ENCODE peak calls at places on chromosomes 5 and 9, in six cellular contexts. D is GM12878, L is IMR-90, P is upper lobe of right lung, R is thyroid gland, S is spleen. Q is an unnamed sample.

GRCh38 chr9:95031711-95032461 is 285.6 kb downstream of the FANCC start:
- DNase-seq in P (peak), S (no peak), R (peak), L (no peak), D (no peak), Q (no peak)

GRCh38 chr5:67910599-67910998 is 305.0 kb upstream of the PIK3R1 start:
- DNase-seq in S (no peak), R (no peak), L (no peak), P (no peak), D (no peak), Q (no peak)

GRCh38 chr5:41621420-41621819 is 111.0 kb upstream of the PLCXD3 start:
- DNase-seq in P (no peak), L (no peak), S (no peak), D (no peak), R (no peak), Q (no peak)

GRCh38 chr5:120817044-120817985 is 353.2 kb downstream of the PRR16 start:
- DNase-seq in R (peak), L (peak), D (no peak), S (no peak), P (no peak), Q (no peak)

GRCh38 chr9:122121391-122121790 is 28.3 kb upstream of the TTLL11 start:
- DNase-seq in D (no peak), P (no peak), L (no peak), R (no peak), S (no peak), Q (no peak)

GRCh38 chr9:75083188-75083976 is 4.6 kb downstream of the NMRK1 start:
- DNase-seq in D (no peak), L (no peak), R (peak), S (no peak), P (peak), Q (no peak)

GRCh38 chr9:22921742-22922141 is 475.1 kb downstream of the DMRTA1 start:
- DNase-seq in L (no peak), P (no peak), S (no peak), D (no peak), R (no peak), Q (no peak)

GRCh38 chr9:29212590-29213373 is 1639.5 kb upstream of the C9orf72 start:
- DNase-seq in R (peak), L (no peak), D (no peak), S (no peak), P (peak), Q (no peak)

GRCh38 chr5:61704289-61704688 is 372.2 kb downstream of the ZSWIM6 start:
- DNase-seq in S (no peak), L (no peak), D (no peak), R (no peak), P (no peak), Q (no peak)

GRCh38 chr5:109936091-109936490 is 246.4 kb downstream of the MAN2A1 start:
- DNase-seq in P (no peak), L (no peak), S (no peak), D (no peak), R (no peak), Q (no peak)

GRCh38 chr9:19493174-19493811 is 84.5 kb downstream of the ACER2 start:
- DNase-seq in P (no peak), L (peak), D (peak), R (peak), S (no peak), Q (peak)

GRCh38 chr9:84670106-84670800 is 724 bp downstream of the NTRK2 start:
- DNase-seq in D (no peak), R (peak), S (peak), L (no peak), P (no peak), Q (no peak)

GRCh38 chr9:35000535-35001284 is 11.2 kb downstream of the DNAJB5 start:
- DNase-seq in L (peak), D (no peak), R (no peak), S (no peak), P (no peak), Q (no peak)

GRCh38 chr5:93330506-93330905 is 250.5 kb downstream of the NR2F1-AS1 start:
- DNase-seq in L (peak), R (no peak), D (no peak), P (no peak), S (no peak), Q (no peak)

GRCh38 chr5:137234973-137235943 is 263.9 kb downstream of the SPOCK1 start:
- DNase-seq in L (no peak), P (no peak), S (no peak), R (no peak), D (no peak), Q (no peak)

GRCh38 chr5:21154526-21154925 is 1166.5 kb upstream of the CDH18 start:
- DNase-seq in D (no peak), P (no peak), L (no peak), R (no peak), S (no peak), Q (no peak)

GRCh38 chr5:83471405-83472212 is at the start of gene VCAN:
- DNase-seq in R (peak), P (peak), L (peak), S (peak), D (no peak), Q (no peak)

GRCh38 chr5:103918668-103919367 is 356.2 kb upstream of the NUDT12 start:
- DNase-seq in L (peak), S (no peak), R (no peak), P (no peak), D (peak), Q (no peak)

GRCh38 chr9:27247756-27248155 is 49.2 kb downstream of the EQTN start:
- DNase-seq in L (peak), S (no peak), R (peak), P (no peak), D (no peak), Q (peak)

GRCh38 chr9:3824062-3824461 is 298.3 kb upstream of the RFX3 start:
- DNase-seq in P (no peak), L (no peak), R (no peak), S (no peak), D (no peak), Q (no peak)

GRCh38 chr5:65927497-65928340 is 1.3 kb downstream of the ERBIN start:
- DNase-seq in R (peak), S (no peak), P (no peak), D (no peak), L (peak), Q (peak)

GRCh38 chr9:122356627-122357026 is 14.2 kb upstream of the PTGS1 start:
- DNase-seq in R (no peak), L (no peak), P (no peak), D (no peak), S (peak), Q (no peak)

GRCh38 chr5:100794218-100794617 is 108.9 kb downstream of the ST8SIA4 start:
- DNase-seq in S (no peak), P (no peak), D (no peak), L (no peak), R (no peak), Q (no peak)

GRCh38 chr9:116269250-116269649 is 115.7 kb downstream of the PAPPA start:
- DNase-seq in P (no peak), R (no peak), D (no peak), S (no peak), L (no peak), Q (no peak)

GRCh38 chr5:15103130-15103529 is 231.6 kb upstream of the ANKH start:
- DNase-seq in P (no peak), S (no peak), L (no peak), D (no peak), R (peak), Q (peak)

GRCh38 chr5:107476783-107477182 is 194.0 kb downstream of the EFNA5 start:
- DNase-seq in D (peak), P (no peak), S (no peak), L (no peak), R (peak), Q (peak)

GRCh38 chr9:127197186-127197860 is 67.3 kb upstream of the GARNL3 start:
- DNase-seq in S (peak), L (no peak), D (no peak), R (no peak), P (no peak), Q (no peak)

GRCh38 chr5:440413-441180 is 2.4 kb upstream of the EXOC3 start:
- DNase-seq in P (no peak), L (no peak), R (no peak), S (peak), D (no peak), Q (no peak)

GRCh38 chr9:38022203-38022602 is 46.8 kb downstream of the SHB start:
- DNase-seq in S (no peak), D (no peak), R (no peak), P (no peak), L (no peak), Q (no peak)

GRCh38 chr5:146744358-146744757 is 134.2 kb downstream of the PPP2R2B start:
- DNase-seq in D (no peak), L (peak), R (no peak), S (no peak), P (no peak), Q (no peak)

GRCh38 chr5:10595678-10596309 is 31.9 kb downstream of the ANKRD33B start:
- DNase-seq in D (no peak), S (no peak), L (peak), R (no peak), P (no peak), Q (no peak)

GRCh38 chr5:53405396-53405795 is 75.0 kb upstream of the FST start:
- DNase-seq in D (no peak), L (peak), P (no peak), R (no peak), S (no peak), Q (no peak)

GRCh38 chr9:101578378-101578777 is 16.4 kb downstream of the PPP3R2 start:
- DNase-seq in R (no peak), S (no peak), L (peak), D (no peak), P (no peak), Q (no peak)

GRCh38 chr9:123678038-123678877 is 251.7 kb downstream of the DENND1A start:
- DNase-seq in L (peak), S (no peak), D (no peak), P (no peak), R (no peak), Q (no peak)

GRCh38 chr9:70020217-70020616 is 23.4 kb upstream of the MAMDC2 start:
- DNase-seq in L (no peak), P (no peak), D (no peak), R (no peak), S (no peak), Q (no peak)

GRCh38 chr5:31237159-31237558 is 43.7 kb downstream of the CDH6 start:
- DNase-seq in P (no peak), R (no peak), S (no peak), D (no peak), L (peak), Q (no peak)

GRCh38 chr5:127844631-127845030 is 141.4 kb downstream of the CCDC192 start:
- DNase-seq in D (no peak), S (no peak), L (no peak), P (no peak), R (no peak), Q (no peak)

GRCh38 chr5:138844812-138845513 is 30.2 kb downstream of the LRRTM2 start:
- DNase-seq in S (no peak), D (no peak), R (no peak), P (no peak), L (peak), Q (no peak)

GRCh38 chr9:124908098-124908497 is 32.8 kb downstream of the GOLGA1 start:
- DNase-seq in P (no peak), L (no peak), R (no peak), S (no peak), D (no peak), Q (no peak)

GRCh38 chr9:124911766-124912165 is 29.1 kb downstream of the GOLGA1 start:
- DNase-seq in R (no peak), S (no peak), P (no peak), D (no peak), L (no peak), Q (no peak)

DNA sequence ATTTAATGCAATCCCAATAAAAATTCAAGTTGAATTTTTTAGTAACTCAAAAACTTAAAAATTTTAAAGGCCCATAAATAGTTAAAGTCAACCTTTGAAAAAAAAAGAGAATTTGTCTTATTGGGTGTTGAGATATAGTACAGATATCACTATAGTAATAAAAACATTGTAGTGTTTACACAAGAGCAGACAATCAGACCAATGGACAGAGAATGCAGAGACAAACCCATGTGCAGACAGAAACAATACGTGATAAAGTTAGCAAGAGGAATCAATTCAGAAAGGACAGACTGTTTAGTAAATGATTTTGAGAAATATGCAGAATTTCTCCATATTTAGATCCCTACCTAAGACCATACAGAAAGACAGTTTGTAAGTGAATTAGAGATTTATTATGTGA is 33.9 kb downstream of the GOLGA1 start:
- DNase-seq in S (no peak), P (no peak), L (no peak), D (no peak), R (no peak), Q (no peak)
- H3K27ac ChIP-seq in S (no peak), P (no peak), L (no peak), D (no peak), R (no peak), Q (no peak)

GRCh38 chr5:160134332-160134731 is 15.1 kb upstream of the PWWP2A start:
- DNase-seq in R (no peak), L (no peak), P (no peak), S (no peak), D (no peak), Q (no peak)
- H3K27ac ChIP-seq in R (no peak), L (no peak), P (no peak), S (no peak), D (no peak), Q (no peak)

DNA sequence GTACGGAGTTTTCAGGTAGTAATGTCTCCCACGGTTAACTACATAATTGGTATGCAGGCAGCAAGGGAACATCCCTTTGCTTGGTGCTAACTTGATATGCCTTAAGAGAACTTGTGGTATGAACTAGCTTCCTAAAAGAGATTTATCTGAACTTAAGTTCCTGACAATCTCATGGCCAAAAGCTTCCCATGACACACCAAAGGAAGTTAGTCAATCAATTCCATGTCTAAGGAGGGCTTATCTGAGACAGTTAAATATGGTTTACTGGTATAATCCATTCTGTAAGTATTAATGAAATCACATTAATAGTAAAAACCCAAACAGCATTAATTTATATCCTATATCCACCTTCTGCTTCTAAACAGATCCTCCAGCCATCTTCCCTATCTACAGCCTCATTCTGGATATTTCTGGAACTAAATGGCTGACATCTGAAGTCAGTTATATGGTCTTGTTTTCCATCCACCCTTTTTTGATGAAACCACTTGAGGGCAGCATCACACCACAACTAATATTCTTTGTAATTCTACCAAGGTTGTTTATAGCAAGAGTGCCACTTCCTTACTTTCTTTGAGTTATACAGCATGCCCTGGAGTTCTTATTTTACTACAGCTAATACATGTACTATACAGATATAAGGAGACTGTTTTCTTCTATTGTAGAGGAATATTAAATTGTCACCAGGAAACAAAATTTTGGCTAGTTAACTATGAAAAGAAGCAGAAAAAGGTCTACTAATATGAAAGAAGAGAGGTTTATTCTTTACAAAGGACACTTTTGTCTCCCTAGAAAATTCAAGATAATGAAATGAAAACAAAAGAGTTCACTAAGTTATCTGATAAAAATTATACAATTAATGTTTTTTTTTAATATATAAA is 34.7 kb downstream of the SHOC1 start:
- DNase-seq in S (no peak), D (peak), L (peak), R (peak), P (no peak), Q (peak)
- H3K27ac ChIP-seq in S (no peak), D (no peak), L (peak), R (no peak), P (no peak), Q (no peak)

GRCh38 chr5:148414848-148415247 is 31.1 kb downstream of the FBXO38 start:
- DNase-seq in R (no peak), D (no peak), P (no peak), L (no peak), S (no peak), Q (no peak)
- H3K27ac ChIP-seq in R (no peak), D (no peak), P (no peak), L (no peak), S (no peak), Q (no peak)

DNA sequence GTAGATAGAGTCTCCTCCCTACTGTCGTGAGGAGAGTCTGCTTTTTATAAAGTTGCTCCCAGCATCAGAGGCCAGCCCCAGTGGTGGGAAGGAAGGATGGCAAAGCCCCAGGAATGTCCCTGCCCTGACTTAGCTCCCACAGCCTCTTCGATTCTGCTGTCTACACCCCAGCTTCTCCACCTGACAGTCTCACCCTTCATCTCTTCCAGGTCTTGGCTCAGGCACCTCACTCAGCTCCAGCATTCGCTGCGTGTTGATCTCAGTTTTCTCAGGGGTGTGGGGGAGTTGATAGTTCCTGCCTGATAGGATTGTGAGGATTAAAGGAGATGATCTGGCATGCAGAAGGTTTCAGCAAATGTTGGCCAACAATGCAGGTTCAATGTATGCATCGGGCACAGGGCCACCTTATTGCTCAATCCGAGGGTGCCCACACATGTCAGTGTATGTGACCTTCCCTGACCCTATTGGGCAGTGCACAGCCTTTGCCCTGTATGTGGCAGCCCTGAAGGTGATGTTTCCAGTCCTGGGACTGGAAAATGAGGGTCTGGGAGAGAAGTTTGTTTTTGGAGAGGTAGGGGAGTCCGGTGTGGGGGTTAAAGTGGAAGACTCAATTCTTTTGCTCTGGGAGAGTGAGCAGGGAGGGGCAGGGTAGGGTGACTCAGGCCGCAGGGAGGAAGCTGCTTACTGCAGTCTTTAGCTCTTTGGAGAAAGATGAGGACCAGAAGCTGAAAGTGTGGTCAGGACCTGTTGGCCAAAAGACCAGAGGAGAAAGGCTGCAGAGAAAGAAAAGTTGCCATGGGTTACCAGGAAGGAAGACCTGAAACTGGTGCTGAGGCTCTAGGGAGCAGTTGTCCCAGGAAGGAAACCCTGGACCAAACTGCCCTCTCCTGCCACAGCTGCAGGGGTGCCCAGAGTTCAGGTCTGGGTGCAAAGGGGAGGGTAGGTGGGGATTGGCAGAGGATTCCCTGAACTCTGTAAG is 153.2 kb downstream of the MACROH2A1 start:
- DNase-seq in D (no peak), P (peak), L (peak), R (no peak), S (no peak), Q (no peak)
- H3K27ac ChIP-seq in D (no peak), P (no peak), L (peak), R (no peak), S (no peak), Q (no peak)

GRCh38 chr5:119033135-119033534 is 37.8 kb upstream of the DMXL1 start:
- DNase-seq in D (no peak), S (no peak), R (no peak), L (no peak), P (no peak), Q (no peak)
- H3K27ac ChIP-seq in D (peak), S (peak), R (no peak), L (no peak), P (peak), Q (no peak)

Q was measured in CD4-positive, CD25-positive, alpha-beta regulatory T cell.